ENCODE peak calls at places on chromosomes 11 and 22, in eight cellular contexts. Z is thoracic aorta, P is lung, N is Calu3, V is ovary, U is Peyer's patch, F is astrocyte of the cerebellum, Q is fibroblast of lung. Y is an unnamed sample.

GRCh38 chr11:115193931-115194797 is 310.1 kb downstream of the CADM1 start:
- DNase-seq in F (no peak), N (no peak), Z (no peak), Q (peak), V (no peak), P (no peak), U (no peak), Y (no peak)

GRCh38 chr11:106399075-106399500 is 321.6 kb downstream of the AASDHPPT start:
- DNase-seq in Q (peak), N (no peak), Z (no peak), U (no peak), V (peak), P (peak), F (peak), Y (no peak)

GRCh38 chr11:126113012-126113411 is 50.3 kb upstream of the CDON start:
- DNase-seq in V (no peak), F (no peak), U (no peak), Q (no peak), P (no peak), N (no peak), Z (no peak), Y (no peak)

GRCh38 chr11:34860034-34860433 is 56.1 kb downstream of the APIP start:
- DNase-seq in Z (no peak), F (no peak), P (no peak), Q (no peak), N (no peak), V (no peak), U (no peak), Y (no peak)

GRCh38 chr11:83007909-83008580 is 63.7 kb downstream of the RAB30 start:
- DNase-seq in V (peak), Z (no peak), F (no peak), Q (peak), U (peak), P (peak), N (peak), Y (no peak)

GRCh38 chr11:119338318-119338890 is 2.3 kb downstream of the C1QTNF5 start:
- DNase-seq in N (peak), Z (no peak), P (peak), V (no peak), U (peak), F (peak), Q (peak), Y (peak)

GRCh38 chr11:16171882-16172281 is 184.5 kb downstream of the SOX6 start:
- DNase-seq in V (no peak), Z (no peak), P (no peak), F (no peak), N (no peak), U (no peak), Q (no peak), Y (no peak)

GRCh38 chr11:32659672-32660071 is 76.0 kb downstream of the EIF3M start:
- DNase-seq in Q (peak), Z (no peak), N (no peak), U (no peak), P (no peak), V (no peak), F (no peak), Y (no peak)

GRCh38 chr11:103794262-103794661 is 242.2 kb upstream of the DDI1 start:
- DNase-seq in F (no peak), Z (no peak), U (no peak), Q (peak), N (no peak), V (no peak), P (no peak), Y (no peak)

GRCh38 chr11:2767751-2768150 is 68.0 kb upstream of the KCNQ1OT1 start:
- DNase-seq in U (no peak), V (no peak), P (peak), N (no peak), Q (no peak), F (no peak), Z (no peak), Y (no peak)

GRCh38 chr11:11622772-11623531 is 1.1 kb upstream of the GALNT18 start:
- DNase-seq in Z (no peak), U (no peak), N (no peak), F (no peak), V (no peak), Q (no peak), P (no peak), Y (no peak)

GRCh38 chr22:42693055-42693762 is 27.5 kb downstream of the A4GALT start:
- DNase-seq in Q (no peak), N (no peak), V (no peak), P (no peak), F (no peak), U (no peak), Z (no peak), Y (no peak)

GRCh38 chr11:66454253-66454652 is 12.5 kb upstream of the PELI3 start:
- DNase-seq in Q (no peak), N (peak), Z (no peak), U (no peak), V (no peak), F (no peak), P (no peak), Y (no peak)

GRCh38 chr11:20596629-20597129 is 2.7 kb upstream of the SLC6A5 start:
- DNase-seq in P (no peak), U (no peak), N (no peak), F (no peak), Z (no peak), V (no peak), Q (no peak), Y (no peak)

GRCh38 chr22:46763051-46763705 is 728 bp downstream of the TBC1D22A start:
- DNase-seq in Q (no peak), P (no peak), Z (no peak), F (no peak), N (no peak), V (no peak), U (peak), Y (peak)

GRCh38 chr11:95084509-95084908 is 5.1 kb upstream of the ENDOD1 start:
- DNase-seq in Z (no peak), V (no peak), U (no peak), F (no peak), N (no peak), Q (peak), P (no peak), Y (no peak)

GRCh38 chr11:133163463-133164419 is 368.6 kb downstream of the OPCML start:
- DNase-seq in V (no peak), Z (no peak), P (no peak), F (peak), Q (peak), N (peak), U (no peak), Y (no peak)

GRCh38 chr22:43270314-43270908 is 72.8 kb downstream of the SCUBE1 start:
- DNase-seq in V (no peak), U (no peak), F (no peak), P (no peak), Z (no peak), N (peak), Q (no peak), Y (no peak)

GRCh38 chr11:2687223-2687530 is 12.6 kb downstream of the KCNQ1OT1 start:
- DNase-seq in V (peak), Z (no peak), F (no peak), N (no peak), Q (no peak), U (peak), P (no peak), Y (no peak)

GRCh38 chr11:126834149-126834548 is 166.4 kb downstream of the KIRREL3 start:
- DNase-seq in Q (peak), P (no peak), Z (no peak), V (no peak), U (no peak), N (no peak), F (peak), Y (no peak)

GRCh38 chr22:50192825-50193204 is 7.1 kb downstream of the TRABD start:
- DNase-seq in P (no peak), Z (no peak), Q (no peak), N (no peak), U (no peak), F (no peak), V (peak), Y (no peak)

GRCh38 chr11:122690801-122691649 is 35.5 kb downstream of the UBASH3B start:
- DNase-seq in N (no peak), V (no peak), P (no peak), Z (no peak), Q (peak), U (no peak), F (no peak), Y (no peak)

GRCh38 chr22:49532831-49533802 is 294.6 kb downstream of the BRD1 start:
- DNase-seq in U (peak), Z (no peak), F (no peak), Q (no peak), P (no peak), N (no peak), V (no peak), Y (no peak)

GRCh38 chr22:48951836-48952235 is 875.8 kb downstream of the BRD1 start:
- DNase-seq in F (no peak), P (peak), V (no peak), N (no peak), U (no peak), Z (no peak), Q (no peak), Y (no peak)

GRCh38 chr22:31970490-31971444 is 26.4 kb downstream of the YWHAH start:
- DNase-seq in N (peak), Q (peak), P (peak), Z (no peak), V (peak), F (peak), U (peak), Y (peak)

GRCh38 chr22:31972180-31972579 is 27.8 kb downstream of the YWHAH start:
- DNase-seq in Z (no peak), Q (no peak), F (no peak), N (no peak), P (no peak), U (no peak), V (peak), Y (no peak)

GRCh38 chr22:31973739-31974138 is 29.4 kb downstream of the YWHAH start:
- DNase-seq in N (peak), P (no peak), Q (no peak), U (peak), V (no peak), F (no peak), Z (no peak), Y (no peak)

GRCh38 chr22:31968022-31968421 is 23.7 kb downstream of the YWHAH start:
- DNase-seq in U (no peak), N (no peak), P (no peak), F (no peak), Z (no peak), Q (no peak), V (no peak), Y (no peak)

DNA sequence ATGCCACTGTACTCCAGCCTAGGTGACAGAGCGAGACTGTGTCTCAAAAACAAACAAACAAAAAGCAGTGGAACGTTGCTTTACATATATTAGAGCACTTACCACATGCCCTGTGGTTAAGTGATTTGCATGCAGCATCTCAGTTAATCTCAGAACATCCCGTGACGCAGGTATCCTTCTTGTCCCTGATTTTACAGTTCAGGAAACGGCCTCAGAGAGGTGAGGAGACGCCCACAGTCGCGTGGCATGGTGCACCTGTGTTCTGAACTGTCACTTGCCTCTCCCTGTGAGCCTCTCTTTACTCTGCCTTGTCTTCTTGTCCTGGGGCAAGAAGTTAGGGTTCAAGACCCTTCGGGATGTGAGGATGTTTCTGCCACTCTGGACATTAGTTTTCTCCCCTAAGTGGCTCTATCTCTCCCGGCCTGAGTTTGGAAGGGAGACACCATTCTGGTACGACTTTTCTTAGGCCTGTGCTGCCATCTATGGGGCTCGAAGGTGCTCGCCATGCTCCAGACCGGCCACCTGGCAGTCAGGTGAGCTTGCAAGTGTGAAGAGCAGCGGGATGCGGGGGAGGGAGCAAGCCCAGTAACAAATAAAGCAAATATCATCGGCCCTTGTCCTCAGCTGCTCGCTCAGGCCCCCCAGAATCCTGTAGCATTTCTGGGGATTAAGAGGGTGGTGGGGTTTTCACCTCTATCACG is 25.6 kb downstream of the YWHAH start:
- DNase-seq in F (peak), U (peak), Z (no peak), P (peak), V (peak), Q (peak), N (peak), Y (peak)
- TF ChIP-seq CTCF in F (peak), U (peak), Z (no peak), P (no peak), V (no peak), Q (peak), N (no peak), Y (no peak)

GRCh38 chr11:76400967-76401366 is 19.8 kb downstream of the GVQW3 start:
- DNase-seq in V (no peak), Q (no peak), P (no peak), U (no peak), Z (no peak), F (no peak), N (no peak), Y (no peak)
- TF ChIP-seq CTCF in V (no peak), Q (no peak), P (no peak), U (no peak), Z (no peak), F (no peak), N (no peak), Y (no peak)

GRCh38 chr11:72221386-72221785 is 3.2 kb upstream of the INPPL1 start:
- DNase-seq in Z (no peak), U (no peak), V (no peak), F (no peak), Q (no peak), P (peak), N (no peak), Y (no peak)

GRCh38 chr11:72224587-72225410 is at the start of gene INPPL1:
- DNase-seq in U (peak), Q (peak), P (peak), V (peak), N (peak), Z (no peak), F (no peak), Y (peak)

GRCh38 chr11:72222106-72222891 is 2.3 kb upstream of the INPPL1 start:
- DNase-seq in F (no peak), P (no peak), V (no peak), U (no peak), Q (no peak), N (no peak), Z (no peak), Y (no peak)

GRCh38 chr11:72223615-72224586 is 666 bp upstream of the INPPL1 start:
- DNase-seq in N (peak), V (peak), F (peak), Z (no peak), P (peak), U (peak), Q (peak), Y (peak)

GRCh38 chr11:72222907-72223614 is 1.5 kb upstream of the INPPL1 start:
- DNase-seq in U (peak), Z (peak), Q (peak), F (peak), V (peak), N (peak), P (peak), Y (peak)
- TF ChIP-seq CTCF in U (peak), Z (peak), Q (peak), F (peak), V (peak), N (peak), P (peak), Y (no peak)

DNA sequence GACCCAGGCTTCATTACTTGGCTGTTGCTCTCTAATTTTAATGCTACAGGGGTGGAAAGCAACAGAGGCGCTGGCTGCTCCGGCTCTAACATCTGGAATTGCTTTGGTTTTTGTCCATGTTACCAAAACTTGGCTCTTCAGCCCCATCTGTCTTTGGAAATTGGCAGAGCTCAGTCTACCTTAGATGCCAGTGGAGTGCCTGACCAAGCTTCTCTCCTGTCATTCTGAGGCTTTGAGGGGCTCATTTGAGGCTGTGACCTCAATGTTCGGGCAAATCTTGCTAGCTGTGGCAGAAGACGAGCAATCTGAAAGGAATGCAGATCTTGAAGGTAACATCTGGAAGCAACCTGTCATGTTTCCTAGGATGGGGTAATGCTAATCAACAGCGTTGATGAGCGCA is 409.5 kb upstream of the SYN3 start:
- DNase-seq in U (no peak), V (no peak), Q (no peak), N (no peak), Z (no peak), P (no peak), F (no peak), Y (no peak)
- TF ChIP-seq CTCF in U (no peak), V (no peak), Q (peak), N (no peak), Z (no peak), P (no peak), F (no peak), Y (no peak)

GRCh38 chr11:73168925-73169579 is 26.9 kb upstream of the FCHSD2 start:
- DNase-seq in U (no peak), Q (no peak), P (no peak), N (no peak), V (no peak), Z (no peak), F (no peak), Y (peak)
- TF ChIP-seq CTCF in U (no peak), Q (no peak), P (no peak), N (no peak), V (no peak), Z (no peak), F (no peak), Y (no peak)

DNA sequence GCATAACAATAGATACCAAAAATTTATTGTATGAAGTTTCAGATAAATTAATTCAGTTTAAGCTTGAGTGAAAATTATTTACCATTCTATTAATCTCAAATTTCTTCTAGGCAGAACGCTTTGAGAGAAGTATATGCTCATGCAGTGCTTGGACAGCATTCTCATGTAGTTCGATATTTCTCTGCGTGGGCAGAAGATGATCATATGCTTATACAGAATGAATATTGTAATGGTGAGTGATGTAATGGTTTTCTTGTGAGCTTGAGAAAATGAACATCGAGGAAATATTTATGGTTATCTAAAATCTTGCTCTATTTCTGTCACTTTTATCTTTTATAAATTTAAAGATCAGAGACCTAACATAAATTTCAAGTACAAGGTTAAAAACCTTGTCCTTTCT is 3.6 kb downstream of the WEE1 start:
- DNase-seq in N (no peak), V (no peak), P (no peak), Z (no peak), Q (peak), U (no peak), F (no peak), Y (no peak)
- TF ChIP-seq CTCF in N (no peak), V (no peak), P (no peak), Z (no peak), Q (no peak), U (no peak), F (no peak), Y (no peak)

DNA sequence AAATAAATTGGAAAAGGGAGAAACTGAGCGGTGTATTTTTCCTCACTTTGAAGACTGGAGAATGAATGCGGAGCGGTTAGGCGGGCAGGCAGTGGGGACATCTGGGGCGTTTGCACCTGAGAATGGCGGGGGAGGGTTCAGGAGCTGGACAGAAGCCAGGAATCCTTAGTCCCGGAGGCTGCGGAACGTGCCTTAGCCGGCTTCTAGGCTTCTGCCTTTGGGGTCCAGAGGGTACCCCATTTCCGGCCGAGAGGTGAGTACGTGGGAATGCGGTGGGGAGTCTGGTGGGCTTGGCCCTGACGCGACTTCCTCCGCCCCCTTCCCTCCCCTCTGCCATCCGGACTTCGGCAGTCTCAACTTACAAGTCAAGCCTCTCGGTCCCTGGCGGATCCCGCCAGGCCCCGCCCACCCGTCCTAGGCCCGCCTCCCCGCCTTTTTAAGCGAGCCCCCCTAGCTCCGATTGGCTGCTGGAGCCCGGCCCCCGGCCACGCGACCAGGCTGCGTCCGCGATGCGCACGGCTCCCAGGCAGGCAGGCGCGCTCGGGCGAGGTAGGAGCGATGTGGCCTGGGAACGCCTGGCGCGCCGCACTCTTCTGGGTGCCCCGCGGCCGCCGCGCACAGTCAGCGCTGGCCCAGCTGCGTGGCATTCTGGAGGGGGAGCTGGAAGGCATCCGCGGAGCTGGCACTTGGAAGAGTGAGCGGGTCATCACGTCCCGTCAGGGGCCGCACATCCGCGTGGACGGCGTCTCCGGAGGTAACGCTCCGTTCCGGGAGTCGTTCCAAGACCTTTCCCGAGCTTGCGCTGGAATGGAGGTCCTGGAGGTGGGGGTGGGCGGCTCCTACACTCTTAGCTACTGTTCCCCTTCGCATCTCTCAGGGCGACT is at the start of gene GCAT:
- DNase-seq in V (peak), Q (peak), U (peak), F (peak), N (peak), Z (peak), P (peak), Y (peak)
- TF ChIP-seq CTCF in V (no peak), Q (no peak), U (no peak), F (no peak), N (no peak), Z (no peak), P (no peak), Y (no peak)